ENCODE peak calls at places on chromosomes 5 and 9, in five cellular contexts. R is mesenchymal stem cell, I is fibroblast of the aortic adventitia, C is NCI-H526, G is T-helper 9 cell. P is an unnamed sample.

GRCh38 chr9:126173929-126174328 is 152.7 kb upstream of the MVB12B start:
- DNase-seq in G (no peak), C (no peak), R (no peak), I (no peak), P (no peak)

GRCh38 chr5:50766462-50766861 is 100.0 kb downstream of the PARP8 start:
- DNase-seq in G (no peak), I (no peak), C (no peak), R (no peak), P (no peak)

GRCh38 chr9:32741706-32742105 is 41.6 kb upstream of the TMEM215 start:
- DNase-seq in C (no peak), I (no peak), R (no peak), G (no peak), P (peak)

GRCh38 chr5:4419276-4419675 is 720.9 kb upstream of the ADAMTS16 start:
- DNase-seq in G (no peak), C (no peak), I (no peak), R (no peak), P (no peak)

GRCh38 chr9:95171001-95171400 is 146.5 kb downstream of the FANCC start:
- DNase-seq in G (no peak), R (peak), C (no peak), I (peak), P (no peak)

GRCh38 chr5:139711067-139711851 is 63.1 kb downstream of the CXXC5 start:
- DNase-seq in G (peak), R (peak), C (peak), I (peak), P (peak)

GRCh38 chr5:173618927-173619519 is 2.6 kb upstream of the BOD1 start:
- DNase-seq in R (peak), G (peak), I (peak), C (peak), P (peak)

GRCh38 chr5:77947051-77947428 is 170.9 kb upstream of the TBCA start:
- DNase-seq in C (no peak), R (no peak), I (no peak), G (no peak), P (peak)

GRCh38 chr5:60248900-60249299 is 355.4 kb upstream of the PDE4D start:
- DNase-seq in I (no peak), G (no peak), C (no peak), R (no peak), P (no peak)

GRCh38 chr5:1014346-1014745 is 5.7 kb downstream of the NKD2 start:
- DNase-seq in R (no peak), I (no peak), C (no peak), G (no peak), P (no peak)

GRCh38 chr5:160199410-160199911 is 29.8 kb upstream of the FABP6 start:
- DNase-seq in I (peak), R (peak), C (peak), G (peak), P (peak)

GRCh38 chr5:103031607-103032006 is 88.3 kb downstream of the GIN1 start:
- DNase-seq in R (no peak), G (no peak), C (peak), I (no peak), P (no peak)

GRCh38 chr5:163619273-163619672 is 113.9 kb downstream of the MAT2B start:
- DNase-seq in I (no peak), C (no peak), G (no peak), R (no peak), P (no peak)

GRCh38 chr5:173688708-173689107 is 72.3 kb upstream of the BOD1 start:
- DNase-seq in R (no peak), I (no peak), C (peak), G (no peak), P (no peak)

GRCh38 chr5:77181173-77181572 is 29.3 kb upstream of the PDE8B start:
- DNase-seq in C (peak), I (no peak), R (no peak), G (no peak), P (no peak)

GRCh38 chr9:134319306-134320194 is 6.7 kb upstream of the RXRA start:
- DNase-seq in R (no peak), G (no peak), C (no peak), I (no peak), P (no peak)

GRCh38 chr5:58412081-58412480 is 47.8 kb downstream of the PLK2 start:
- DNase-seq in I (no peak), R (no peak), G (no peak), C (no peak), P (no peak)

GRCh38 chr5:50547303-50547702 is 106.2 kb upstream of the EMB start:
- DNase-seq in I (no peak), C (no peak), R (no peak), G (no peak), P (no peak)

P was measured in NCI-H1417.